ENCODE peak calls at places on chromosome 14, in five cellular contexts. T is upper lobe of left lung, V is K562, Q is HepG2, W is GM12878. Z is an unnamed sample. For H3K9me3, the result is how much of the 10 kb centered on the place peaks cover.

GRCh38 chr14:31560759-31561154 is 447 bp upstream of the NUBPL start:
- ATAC-seq in V (no peak), Q (peak), T (no peak), W (no peak), Z (peak)

GRCh38 chr14:89407856-89408255 is 9.2 kb downstream of the FOXN3 start:
- ATAC-seq in V (no peak), T (no peak), Q (no peak), W (peak), Z (no peak)

GRCh38 chr14:54688229-54688628 is 121.3 kb downstream of the SAMD4A start:
- ATAC-seq in T (no peak), W (peak), Q (no peak), V (no peak), Z (no peak)

GRCh38 chr14:59964251-59965007 is 44.5 kb downstream of the LRRC9 start:
- ATAC-seq in W (peak), Q (peak), V (no peak), T (no peak), Z (no peak)

GRCh38 chr14:69039287-69039628 is 60.2 kb upstream of the ACTN1 start:
- ATAC-seq in Q (peak), W (no peak), V (no peak), T (no peak), Z (no peak)

GRCh38 chr14:97408937-97409860 is 612.0 kb downstream of the VRK1 start:
- ATAC-seq in V (no peak), W (peak), T (no peak), Q (no peak), Z (no peak)

GRCh38 chr14:102210421-102211042 is 70.8 kb downstream of the WDR20 start:
- ATAC-seq in Q (no peak), V (no peak), W (no peak), T (no peak), Z (no peak)

GRCh38 chr14:23695220-23695999 is 59.2 kb downstream of the DHRS2 start:
- ATAC-seq in V (peak), Q (no peak), W (no peak), T (no peak), Z (peak)

GRCh38 chr14:88551936-88552565 is 2.8 kb downstream of the PTPN21 start:
- ATAC-seq in V (no peak), W (no peak), Q (no peak), T (no peak), Z (no peak)

GRCh38 chr14:50008562-50009355 is 107.6 kb downstream of the VCPKMT start:
- ATAC-seq in Q (peak), T (no peak), W (peak), V (no peak), Z (no peak)

GRCh38 chr14:21978184-21978998 is 304.8 kb upstream of the OR4E1 start:
- ATAC-seq in W (peak), V (peak), Q (peak), T (no peak), Z (no peak)

GRCh38 chr14:92633274-92633616 is 115.2 kb downstream of the LGMN start:
- ATAC-seq in T (peak), Q (no peak), V (no peak), W (peak), Z (peak)

GRCh38 chr14:94292872-94293577 is at the start of gene SERPINA10:
- ATAC-seq in W (no peak), V (no peak), Q (peak), T (no peak), Z (no peak)

GRCh38 chr14:103808403-103809001 is 38.9 kb downstream of the PPP1R13B start:
- ATAC-seq in T (peak), Q (peak), W (peak), V (peak), Z (peak)

GRCh38 chr14:58068306-58068705 is 83.7 kb downstream of the ARMH4 start:
- ATAC-seq in V (no peak), T (no peak), W (no peak), Q (no peak), Z (no peak)
- TF ChIP-seq POLR2AphosphoS5 in V (no peak), T (no peak), W (no peak), Q (no peak), Z (no peak)

GRCh38 chr14:33062476-33062875 is 123.8 kb downstream of the NPAS3 start:
- ATAC-seq in Q (peak), V (no peak), W (peak), T (no peak), Z (no peak)
- H3K9me3 ChIP-seq in Q (under half), V (under half), W (under half), T (under half), Z (under half)

DNA sequence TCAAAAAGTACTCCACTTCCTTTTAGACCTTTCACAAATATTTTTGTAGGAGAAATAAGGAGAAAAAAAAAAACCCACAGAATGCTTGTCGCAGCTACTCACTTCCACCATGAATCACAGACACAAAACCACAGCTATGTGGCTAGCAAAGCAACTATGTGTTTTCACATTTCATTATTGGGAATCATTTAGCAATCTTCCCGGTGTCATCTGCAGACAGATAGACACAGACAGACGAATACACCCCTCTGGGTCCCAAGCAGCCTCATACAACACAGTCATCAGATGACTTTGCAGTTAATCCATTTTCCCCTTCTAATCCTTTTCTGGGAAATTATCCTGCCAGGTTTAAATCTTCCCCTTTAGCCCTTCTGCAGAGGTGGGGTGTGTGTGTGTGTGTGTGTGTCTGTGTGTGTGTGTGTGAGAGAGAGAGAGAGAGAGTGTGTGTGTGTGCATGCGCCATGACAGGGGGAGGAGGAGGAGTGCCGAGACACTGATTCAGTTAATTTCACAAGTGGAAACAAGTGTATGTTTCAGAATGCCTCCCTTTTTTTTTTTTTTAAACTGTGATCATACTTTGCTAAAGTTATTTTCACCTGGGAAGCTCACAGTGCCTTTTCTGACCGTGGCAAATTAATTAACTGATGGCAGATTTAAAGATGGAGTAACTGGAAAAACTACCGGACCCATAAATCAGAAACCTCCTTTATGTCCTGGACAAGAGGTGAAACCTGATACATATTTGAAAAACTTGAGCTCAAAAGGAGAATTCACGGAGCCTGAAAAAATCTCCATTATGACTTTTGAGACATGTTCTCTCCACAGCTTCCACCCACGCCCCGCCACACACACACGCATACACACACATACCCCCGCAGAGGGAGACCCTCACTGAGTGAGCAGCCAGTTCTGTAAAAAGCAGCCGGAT is 39.9 kb downstream of the LTBP2 start:
- ATAC-seq in W (no peak), V (no peak), T (peak), Q (no peak), Z (peak)
- TF ChIP-seq EP300 in W (no peak), V (no peak), T (no peak), Q (no peak), Z (no peak)

DNA sequence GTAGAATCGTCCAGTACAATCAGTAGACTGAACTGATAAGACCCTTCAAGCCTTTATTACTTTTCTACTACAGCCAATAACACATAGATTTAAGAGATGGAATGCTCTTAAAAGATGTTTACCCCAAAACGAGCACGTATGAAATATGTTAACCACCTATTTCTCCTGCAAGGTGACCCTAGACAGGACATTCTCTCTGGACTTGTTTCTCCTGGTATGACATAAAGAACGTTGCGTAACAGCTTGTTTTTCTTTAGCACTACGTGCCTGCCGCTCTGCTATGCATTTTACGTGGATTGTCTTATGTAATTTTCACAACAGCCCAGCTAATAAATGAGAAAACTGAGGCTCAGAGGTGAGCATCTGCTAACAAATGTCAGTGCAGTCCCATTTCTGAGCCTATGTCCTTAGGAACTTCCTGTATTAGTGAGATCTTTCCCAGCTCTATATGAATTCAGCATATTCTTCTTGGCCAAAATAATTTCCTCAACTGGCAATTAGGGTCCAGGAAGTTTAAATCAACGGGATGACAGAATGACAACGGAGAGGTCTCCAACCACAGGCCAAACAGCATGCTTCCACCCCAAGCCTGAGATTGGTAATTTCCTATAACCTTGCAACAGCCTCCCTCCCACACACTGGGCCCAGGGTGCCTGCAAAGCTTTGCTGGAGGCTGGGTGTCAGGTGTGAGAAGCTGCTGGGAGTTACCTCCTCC is 3.7 kb downstream of the NFKBIA start:
- ATAC-seq in T (no peak), W (no peak), V (no peak), Q (no peak), Z (no peak)
- TF ChIP-seq POLR2AphosphoS5 in T (peak), W (peak), V (peak), Q (peak), Z (no peak)

GRCh38 chr14:105891631-105892452 is 365.5 kb downstream of the TMEM121 start:
- ATAC-seq in T (no peak), W (no peak), V (no peak), Q (no peak), Z (no peak)
- H3K9me3 ChIP-seq in T (under half), W (under half), V (under half), Q (under half), Z (under half)

GRCh38 chr14:25800841-25801240 is 750.9 kb upstream of the STXBP6 start:
- ATAC-seq in V (no peak), T (no peak), Q (no peak), W (no peak), Z (no peak)
- TF ChIP-seq EP300 in V (no peak), T (no peak), Q (no peak), W (no peak), Z (no peak)

DNA sequence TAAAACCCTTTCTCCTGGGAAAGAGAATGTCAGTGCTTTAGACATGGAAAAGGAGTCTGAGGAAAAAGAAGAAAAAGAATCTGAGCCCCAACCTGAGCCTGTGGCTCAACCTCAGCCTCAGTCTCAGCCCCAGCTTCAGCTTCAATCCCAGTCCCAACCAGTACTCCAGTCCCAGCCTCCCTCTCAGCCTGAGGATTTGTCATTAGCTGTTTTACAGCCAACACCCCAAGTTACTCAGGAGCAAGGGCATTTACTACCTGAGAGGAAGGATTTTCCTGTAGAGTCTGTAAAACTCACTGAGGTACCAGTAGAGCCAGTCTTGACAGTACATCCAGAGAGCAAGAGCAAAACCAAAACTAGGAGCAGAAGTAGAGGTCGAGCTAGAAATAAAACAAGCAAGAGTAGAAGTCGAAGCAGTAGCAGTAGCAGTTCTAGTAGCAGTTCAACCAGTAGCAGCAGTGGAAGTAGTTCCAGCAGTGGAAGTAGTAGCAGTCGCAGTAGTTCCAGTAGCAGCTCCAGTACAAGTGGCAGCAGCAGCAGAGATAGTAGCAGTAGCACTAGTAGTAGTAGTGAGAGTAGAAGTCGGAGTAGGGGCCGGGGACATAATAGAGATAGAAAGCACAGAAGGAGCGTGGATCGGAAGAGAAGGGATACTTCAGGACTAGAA is 6.1 kb downstream of the PNN start:
- ATAC-seq in W (peak), V (peak), T (no peak), Q (peak), Z (no peak)
- TF ChIP-seq POLR2AphosphoS5 in W (peak), V (peak), T (no peak), Q (peak), Z (no peak)

DNA sequence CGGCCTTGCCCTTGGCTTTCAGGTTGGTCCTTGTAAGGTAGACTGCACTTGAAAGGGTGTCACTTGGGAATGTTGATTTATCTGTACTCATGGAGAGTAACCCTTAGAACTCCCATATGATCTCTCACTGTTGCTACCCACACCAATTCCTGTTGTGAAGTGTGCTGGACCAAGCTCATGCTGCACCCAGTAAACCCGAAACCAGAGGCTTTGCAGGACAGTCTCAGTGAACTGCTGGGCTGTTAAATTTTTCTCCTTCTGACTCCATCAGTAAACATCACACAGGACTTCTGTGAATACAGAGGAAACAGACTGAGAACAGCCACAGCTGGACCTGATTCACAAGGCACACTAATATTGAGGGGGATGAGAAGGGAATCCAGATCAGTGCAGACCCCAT is 783.0 kb downstream of the TMEM121 start:
- ATAC-seq in W (peak), V (no peak), T (no peak), Q (no peak), Z (no peak)
- H3K9me3 ChIP-seq in W (under half), V (under half), T (under half), Q (under half), Z (under half)

GRCh38 chr14:51792819-51793218 is 67.6 kb upstream of the GNG2 start:
- ATAC-seq in Q (no peak), W (no peak), V (no peak), T (no peak), Z (peak)
- TF ChIP-seq EP300 in Q (no peak), W (no peak), V (no peak), T (no peak), Z (no peak)

Z was measured in gastroesophageal sphincter.